ENCODE peak calls at places on chromosomes 1 and 21, in ten cellular contexts. One of them, this sample, is unnamed. For H3K36me3, the result is how much of the 10 kb centered on the place peaks cover.

GRCh38 chr1:207058252-207058651 is 5.2 kb downstream of the PFKFB2 start:
- DNase-seq in IMR-90: no peak
- DNase-seq in transverse colon: no peak
- DNase-seq in PC-3: no peak
- DNase-seq in suprapubic skin: no peak
- DNase-seq in HCT116: no peak
- DNase-seq in sigmoid colon: no peak
- DNase-seq in PC-9: no peak
- DNase-seq in kidney: no peak
- DNase-seq in tibial nerve: no peak
- DNase-seq in this sample: no peak

GRCh38 chr1:94048413-94049164 is 72.4 kb downstream of the ABCA4 start:
- DNase-seq in HCT116: no peak
- DNase-seq in kidney: no peak
- DNase-seq in PC-9: no peak
- DNase-seq in IMR-90: no peak
- DNase-seq in transverse colon: no peak
- DNase-seq in sigmoid colon: no peak
- DNase-seq in tibial nerve: no peak
- DNase-seq in suprapubic skin: no peak
- DNase-seq in PC-3: no peak
- DNase-seq in this sample: no peak

GRCh38 chr1:104780470-104781078 is 1030.9 kb downstream of the AMY1C start:
- DNase-seq in suprapubic skin: no peak
- DNase-seq in IMR-90: peak
- DNase-seq in transverse colon: no peak
- DNase-seq in PC-3: peak
- DNase-seq in sigmoid colon: no peak
- DNase-seq in PC-9: no peak
- DNase-seq in HCT116: no peak
- DNase-seq in kidney: no peak
- DNase-seq in tibial nerve: no peak
- DNase-seq in this sample: no peak

GRCh38 chr1:193471981-193472380 is 285.6 kb upstream of the B3GALT2 start:
- DNase-seq in transverse colon: no peak
- DNase-seq in sigmoid colon: no peak
- DNase-seq in kidney: no peak
- DNase-seq in PC-9: no peak
- DNase-seq in suprapubic skin: no peak
- DNase-seq in PC-3: peak
- DNase-seq in IMR-90: peak
- DNase-seq in HCT116: no peak
- DNase-seq in tibial nerve: no peak
- DNase-seq in this sample: no peak

GRCh38 chr1:6753320-6754140 is 31.7 kb upstream of the CAMTA1 start:
- DNase-seq in sigmoid colon: no peak
- DNase-seq in kidney: no peak
- DNase-seq in PC-3: no peak
- DNase-seq in IMR-90: peak
- DNase-seq in PC-9: peak
- DNase-seq in tibial nerve: no peak
- DNase-seq in suprapubic skin: no peak
- DNase-seq in HCT116: no peak
- DNase-seq in transverse colon: no peak
- DNase-seq in this sample: no peak

GRCh38 chr1:145967288-145967687 is 2.8 kb downstream of the POLR3GL start:
- DNase-seq in PC-3: no peak
- DNase-seq in IMR-90: no peak
- DNase-seq in transverse colon: no peak
- DNase-seq in tibial nerve: no peak
- DNase-seq in kidney: no peak
- DNase-seq in sigmoid colon: no peak
- DNase-seq in PC-9: no peak
- DNase-seq in HCT116: no peak
- DNase-seq in suprapubic skin: no peak
- DNase-seq in this sample: no peak

GRCh38 chr1:55718758-55719671 is 503.9 kb upstream of the USP24 start:
- DNase-seq in tibial nerve: peak
- DNase-seq in suprapubic skin: peak
- DNase-seq in sigmoid colon: peak
- DNase-seq in kidney: no peak
- DNase-seq in HCT116: no peak
- DNase-seq in PC-9: peak
- DNase-seq in transverse colon: peak
- DNase-seq in IMR-90: peak
- DNase-seq in PC-3: peak
- DNase-seq in this sample: peak

GRCh38 chr1:202227273-202227672 is 33.7 kb downstream of the LGR6 start:
- DNase-seq in kidney: no peak
- DNase-seq in suprapubic skin: no peak
- DNase-seq in transverse colon: no peak
- DNase-seq in PC-3: no peak
- DNase-seq in tibial nerve: no peak
- DNase-seq in sigmoid colon: no peak
- DNase-seq in PC-9: no peak
- DNase-seq in HCT116: no peak
- DNase-seq in IMR-90: no peak
- DNase-seq in this sample: no peak

GRCh38 chr1:117235863-117236465 is 25.2 kb upstream of the VTCN1 start:
- DNase-seq in transverse colon: no peak
- DNase-seq in PC-9: no peak
- DNase-seq in suprapubic skin: no peak
- DNase-seq in kidney: no peak
- DNase-seq in sigmoid colon: no peak
- DNase-seq in tibial nerve: no peak
- DNase-seq in IMR-90: no peak
- DNase-seq in HCT116: no peak
- DNase-seq in PC-3: no peak
- DNase-seq in this sample: no peak

DNA sequence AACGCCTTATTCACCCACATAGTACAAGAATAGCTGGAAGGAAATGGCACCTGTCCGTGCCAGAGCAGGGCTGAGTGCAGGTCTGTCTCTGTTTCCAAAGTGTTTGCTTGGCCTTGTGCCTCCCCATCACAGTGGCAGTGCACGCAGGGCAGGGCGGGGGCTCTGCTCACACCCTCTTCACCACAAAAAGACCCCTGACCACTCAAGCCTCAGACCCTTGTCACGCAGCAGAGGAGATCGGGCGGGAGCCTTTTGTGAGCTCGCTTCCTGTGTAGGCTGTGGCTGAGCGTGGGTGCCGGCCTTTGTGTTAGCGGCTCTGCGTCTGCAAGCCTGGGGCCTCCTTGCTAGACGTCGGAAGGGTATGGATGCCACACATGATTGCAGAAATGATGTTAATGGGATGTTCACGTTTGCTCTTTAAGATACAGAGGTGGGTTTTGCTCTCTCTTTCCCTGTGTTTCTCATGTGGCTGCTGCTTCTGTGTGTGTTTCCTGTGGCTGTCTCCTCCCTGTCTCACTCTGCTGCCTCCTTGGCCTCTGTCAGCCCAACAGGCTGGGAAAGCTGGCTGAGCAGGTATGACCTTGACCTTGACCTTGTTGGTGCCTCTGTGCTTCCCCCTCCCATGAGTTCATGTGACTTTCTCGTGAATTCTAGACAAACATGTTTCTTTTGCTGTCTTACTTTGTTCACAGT is 45.4 kb downstream of the S100B start:
- DNase-seq in sigmoid colon: peak
- DNase-seq in transverse colon: no peak
- DNase-seq in PC-9: no peak
- DNase-seq in kidney: no peak
- DNase-seq in tibial nerve: no peak
- DNase-seq in IMR-90: no peak
- DNase-seq in PC-3: no peak
- DNase-seq in HCT116: no peak
- DNase-seq in suprapubic skin: no peak
- DNase-seq in this sample: no peak
- H3K4me3 ChIP-seq in sigmoid colon: no peak
- H3K4me3 ChIP-seq in transverse colon: no peak
- H3K4me3 ChIP-seq in PC-9: no peak
- H3K4me3 ChIP-seq in kidney: no peak
- H3K4me3 ChIP-seq in tibial nerve: no peak
- H3K4me3 ChIP-seq in IMR-90: no peak
- H3K4me3 ChIP-seq in PC-3: no peak
- H3K4me3 ChIP-seq in HCT116: no peak
- H3K4me3 ChIP-seq in suprapubic skin: no peak
- H3K4me3 ChIP-seq in this sample: no peak

GRCh38 chr1:231549733-231550447 is 21.4 kb downstream of the TSNAX start:
- DNase-seq in HCT116: no peak
- DNase-seq in tibial nerve: no peak
- DNase-seq in suprapubic skin: no peak
- DNase-seq in transverse colon: no peak
- DNase-seq in sigmoid colon: no peak
- DNase-seq in kidney: no peak
- DNase-seq in PC-9: no peak
- DNase-seq in IMR-90: no peak
- DNase-seq in PC-3: no peak
- DNase-seq in this sample: no peak

GRCh38 chr1:231554969-231555368 is 26.5 kb downstream of the TSNAX start:
- DNase-seq in PC-9: no peak
- DNase-seq in PC-3: no peak
- DNase-seq in HCT116: no peak
- DNase-seq in kidney: no peak
- DNase-seq in IMR-90: no peak
- DNase-seq in sigmoid colon: no peak
- DNase-seq in suprapubic skin: no peak
- DNase-seq in tibial nerve: no peak
- DNase-seq in transverse colon: no peak
- DNase-seq in this sample: no peak

GRCh38 chr1:231544943-231545592 is 16.6 kb downstream of the TSNAX start:
- DNase-seq in PC-9: no peak
- DNase-seq in suprapubic skin: no peak
- DNase-seq in sigmoid colon: no peak
- DNase-seq in tibial nerve: no peak
- DNase-seq in HCT116: no peak
- DNase-seq in PC-3: no peak
- DNase-seq in IMR-90: no peak
- DNase-seq in kidney: no peak
- DNase-seq in transverse colon: no peak
- DNase-seq in this sample: no peak

GRCh38 chr1:231553320-231553719 is 24.9 kb downstream of the TSNAX start:
- DNase-seq in suprapubic skin: no peak
- DNase-seq in IMR-90: no peak
- DNase-seq in PC-9: no peak
- DNase-seq in HCT116: no peak
- DNase-seq in PC-3: no peak
- DNase-seq in tibial nerve: no peak
- DNase-seq in sigmoid colon: no peak
- DNase-seq in kidney: no peak
- DNase-seq in transverse colon: no peak
- DNase-seq in this sample: no peak

GRCh38 chr1:231550448-231550781 is 21.9 kb downstream of the TSNAX start:
- DNase-seq in sigmoid colon: no peak
- DNase-seq in kidney: no peak
- DNase-seq in HCT116: peak
- DNase-seq in transverse colon: no peak
- DNase-seq in IMR-90: no peak
- DNase-seq in suprapubic skin: no peak
- DNase-seq in tibial nerve: no peak
- DNase-seq in PC-9: no peak
- DNase-seq in PC-3: peak
- DNase-seq in this sample: peak
- TF ChIP-seq CTCF in sigmoid colon: peak
- TF ChIP-seq CTCF in kidney: no peak
- TF ChIP-seq CTCF in HCT116: peak
- TF ChIP-seq CTCF in transverse colon: peak
- TF ChIP-seq CTCF in IMR-90: peak
- TF ChIP-seq CTCF in suprapubic skin: peak
- TF ChIP-seq CTCF in tibial nerve: no peak
- TF ChIP-seq CTCF in PC-9: peak
- TF ChIP-seq CTCF in PC-3: peak
- TF ChIP-seq CTCF in this sample: peak

DNA sequence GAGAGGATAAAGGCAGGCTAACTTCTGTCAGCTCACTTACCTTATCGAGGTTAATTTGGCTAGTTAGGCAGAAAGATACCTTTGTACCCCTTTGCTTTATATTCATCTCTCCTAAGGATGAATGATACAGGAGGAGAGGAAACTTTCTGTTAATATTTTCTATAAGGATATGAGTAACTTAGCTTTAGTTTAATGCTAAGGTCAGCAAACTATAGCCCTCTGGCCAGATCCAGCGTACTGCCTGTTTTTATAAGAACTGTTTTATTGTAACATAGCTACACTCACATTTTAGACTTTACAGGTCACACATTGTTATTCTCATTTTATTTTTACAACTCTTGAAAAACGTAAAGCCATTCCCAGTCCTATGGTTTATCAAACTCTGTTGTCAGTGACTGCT is 18.1 kb downstream of the DHX9 start:
- DNase-seq in tibial nerve: no peak
- DNase-seq in IMR-90: no peak
- DNase-seq in transverse colon: no peak
- DNase-seq in HCT116: no peak
- DNase-seq in PC-9: no peak
- DNase-seq in sigmoid colon: no peak
- DNase-seq in kidney: no peak
- DNase-seq in PC-3: no peak
- DNase-seq in suprapubic skin: no peak
- DNase-seq in this sample: no peak
- H3K36me3 ChIP-seq in tibial nerve: under half
- H3K36me3 ChIP-seq in IMR-90: half or more
- H3K36me3 ChIP-seq in transverse colon: under half
- H3K36me3 ChIP-seq in HCT116: half or more
- H3K36me3 ChIP-seq in PC-9: half or more
- H3K36me3 ChIP-seq in sigmoid colon: half or more
- H3K36me3 ChIP-seq in kidney: half or more
- H3K36me3 ChIP-seq in PC-3: half or more
- H3K36me3 ChIP-seq in suprapubic skin: half or more
- H3K36me3 ChIP-seq in this sample: under half

GRCh38 chr1:67793562-67793961 is 39.7 kb downstream of the GNG12 start:
- DNase-seq in kidney: no peak
- DNase-seq in sigmoid colon: no peak
- DNase-seq in PC-9: peak
- DNase-seq in IMR-90: peak
- DNase-seq in HCT116: no peak
- DNase-seq in PC-3: peak
- DNase-seq in suprapubic skin: no peak
- DNase-seq in transverse colon: no peak
- DNase-seq in tibial nerve: no peak
- DNase-seq in this sample: no peak

GRCh38 chr1:67789551-67789950 is 43.7 kb downstream of the GNG12 start:
- DNase-seq in suprapubic skin: no peak
- DNase-seq in IMR-90: no peak
- DNase-seq in transverse colon: no peak
- DNase-seq in sigmoid colon: no peak
- DNase-seq in PC-9: no peak
- DNase-seq in kidney: no peak
- DNase-seq in tibial nerve: no peak
- DNase-seq in PC-3: no peak
- DNase-seq in HCT116: no peak
- DNase-seq in this sample: no peak

GRCh38 chr1:67792756-67793475 is 40.4 kb downstream of the GNG12 start:
- DNase-seq in PC-3: no peak
- DNase-seq in transverse colon: no peak
- DNase-seq in PC-9: peak
- DNase-seq in suprapubic skin: no peak
- DNase-seq in kidney: no peak
- DNase-seq in sigmoid colon: no peak
- DNase-seq in HCT116: no peak
- DNase-seq in tibial nerve: no peak
- DNase-seq in IMR-90: peak
- DNase-seq in this sample: no peak

GRCh38 chr1:67791261-67791660 is 42.0 kb downstream of the GNG12 start:
- DNase-seq in suprapubic skin: no peak
- DNase-seq in tibial nerve: no peak
- DNase-seq in transverse colon: no peak
- DNase-seq in PC-9: no peak
- DNase-seq in sigmoid colon: no peak
- DNase-seq in IMR-90: peak
- DNase-seq in PC-3: no peak
- DNase-seq in kidney: no peak
- DNase-seq in HCT116: no peak
- DNase-seq in this sample: no peak

GRCh38 chr1:67791686-67792475 is 41.4 kb downstream of the GNG12 start:
- DNase-seq in PC-3: peak
- DNase-seq in PC-9: peak
- DNase-seq in suprapubic skin: no peak
- DNase-seq in HCT116: no peak
- DNase-seq in sigmoid colon: no peak
- DNase-seq in IMR-90: peak
- DNase-seq in kidney: no peak
- DNase-seq in tibial nerve: peak
- DNase-seq in transverse colon: no peak
- DNase-seq in this sample: no peak
- H3K4me3 ChIP-seq in PC-3: peak
- H3K4me3 ChIP-seq in PC-9: no peak
- H3K4me3 ChIP-seq in suprapubic skin: no peak
- H3K4me3 ChIP-seq in HCT116: no peak
- H3K4me3 ChIP-seq in sigmoid colon: no peak
- H3K4me3 ChIP-seq in IMR-90: no peak
- H3K4me3 ChIP-seq in kidney: no peak
- H3K4me3 ChIP-seq in tibial nerve: no peak
- H3K4me3 ChIP-seq in transverse colon: no peak
- H3K4me3 ChIP-seq in this sample: no peak

This sample was measured in Caco-2.